ENCODE peak calls at places on chromosomes 7 and 10, in five cellular contexts. T is Karpas-422, W is body of pancreas, G is pancreas, P is right lobe of liver. M is an unnamed sample.
A peak's percentile ranks its signal among the peaks of the same experiment; 100 is the strongest.

GRCh38 chr7:131753620-131754222 is 197.3 kb upstream of the PODXL start:
- DNase-seq in T (peak; percentile 59), W (peak; percentile 30), G (no peak), P (no peak), M (peak; percentile 7)

GRCh38 chr7:27746978-27747377 is 7.0 kb downstream of the TAX1BP1 start:
- DNase-seq in T (no peak), W (no peak), G (no peak), P (no peak), M (no peak)

GRCh38 chr7:8260871-8261707 is 878 bp downstream of the ICA1 start:
- DNase-seq in T (no peak), W (peak; percentile 73), G (peak; percentile 74), P (peak; percentile 54), M (peak; percentile 29)

GRCh38 chr7:49264530-49264929 is 340.2 kb downstream of the CDC14C start:
- DNase-seq in T (no peak), W (no peak), G (no peak), P (no peak), M (no peak)

GRCh38 chr7:28955723-28956607 is 2.2 kb downstream of the TRIL start:
- DNase-seq in T (no peak), W (peak; percentile 94), G (peak; percentile 86), P (peak; percentile 84), M (peak; percentile 57)

GRCh38 chr7:106285801-106286492 is 1.2 kb upstream of the NAMPT start:
- DNase-seq in T (no peak), W (no peak), G (no peak), P (no peak), M (no peak)

GRCh38 chr7:12244129-12244528 is 33.0 kb downstream of the TMEM106B start:
- DNase-seq in T (no peak), W (peak; percentile 60), G (peak; percentile 25), P (no peak), M (peak; percentile 10)

GRCh38 chr7:66778201-66778600 is 37.7 kb downstream of the RABGEF1 start:
- DNase-seq in T (no peak), W (no peak), G (no peak), P (no peak), M (no peak)

GRCh38 chr10:78458983-78459638 is 425.4 kb downstream of the RPS24 start:
- DNase-seq in T (no peak), W (peak; percentile 29), G (peak; percentile 56), P (peak; percentile 68), M (no peak)

GRCh38 chr7:100565133-100565571 is 8.5 kb downstream of the SAP25 start:
- DNase-seq in T (no peak), W (no peak), G (no peak), P (peak; percentile 82), M (no peak)

GRCh38 chr7:100563100-100563564 is 10.6 kb downstream of the SAP25 start:
- DNase-seq in T (no peak), W (no peak), G (no peak), P (no peak), M (no peak)

GRCh38 chr7:100566018-100566531 is 7.6 kb downstream of the SAP25 start:
- DNase-seq in T (no peak), W (no peak), G (no peak), P (peak; percentile 81), M (no peak)

GRCh38 chr7:100562195-100563099 is 11.3 kb downstream of the SAP25 start:
- DNase-seq in T (no peak), W (peak; percentile 18), G (no peak), P (peak; percentile 64), M (no peak)

DNA sequence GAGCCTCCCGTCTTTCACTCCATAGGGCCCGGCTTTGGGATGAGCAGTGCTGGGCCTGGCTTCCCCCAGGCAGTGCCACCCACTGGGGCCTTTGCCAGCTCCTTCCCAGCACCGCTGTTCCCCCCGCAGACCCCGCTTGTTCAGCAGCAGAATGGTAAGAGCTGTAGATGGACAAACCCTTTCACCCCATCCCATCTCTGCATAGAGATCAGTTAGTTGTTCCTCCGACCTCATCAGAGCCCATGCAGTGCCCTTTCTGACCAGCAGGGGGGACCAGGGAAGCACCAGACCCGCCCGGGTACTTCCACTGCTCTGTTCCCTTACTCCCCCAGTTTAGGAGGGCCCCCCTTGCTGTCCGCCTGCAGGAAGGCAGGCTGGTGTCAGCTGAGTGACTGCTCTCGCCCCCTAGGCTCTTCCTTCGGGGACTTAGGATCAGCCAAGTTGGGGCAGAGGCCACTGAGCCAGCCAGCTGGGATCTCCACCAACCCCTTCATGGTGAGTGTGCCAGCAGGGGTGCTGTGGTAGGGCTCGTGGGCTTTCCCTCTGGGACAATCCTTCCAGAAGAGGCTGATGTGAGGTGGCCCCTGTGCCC is 9.8 kb downstream of the SAP25 start:
- DNase-seq in T (peak; percentile 92), W (peak; percentile 88), G (peak; percentile 74), P (peak; percentile 85), M (peak; percentile 41)
- H3K27me3 ChIP-seq in T (no peaks in the 10 kb centered on the region), W (no peaks in the 10 kb centered on the region), G (no peaks in the 10 kb centered on the region), P (no peaks in the 10 kb centered on the region), M (no peaks in the 10 kb centered on the region)

GRCh38 chr10:121862624-121863023 is 65.2 kb downstream of the ATE1 start:
- DNase-seq in T (peak; percentile 69), W (no peak), G (no peak), P (no peak), M (no peak)
- H3K9me3 ChIP-seq in T (no peaks in the 10 kb centered on the region), W (no peaks in the 10 kb centered on the region), G (no peaks in the 10 kb centered on the region), P (no peaks in the 10 kb centered on the region), M (no peaks in the 10 kb centered on the region)

GRCh38 chr10:4270116-4270515 is 485.1 kb upstream of the KLF6 start:
- DNase-seq in T (no peak), W (no peak), G (no peak), P (no peak), M (peak; percentile 59)
- H3K4me3 ChIP-seq in T (no peak overlapping the region), W (no peak overlapping the region), G (no peak overlapping the region), P (no peak overlapping the region), M (no peak overlapping the region)

GRCh38 chr10:130864951-130865350 is 446.6 kb downstream of the TCERG1L start:
- DNase-seq in T (no peak), W (no peak), G (no peak), P (no peak), M (no peak)

GRCh38 chr10:130863044-130863443 is 448.5 kb downstream of the TCERG1L start:
- DNase-seq in T (no peak), W (no peak), G (no peak), P (peak; percentile 18), M (no peak)

GRCh38 chr10:130867446-130868194 is 443.9 kb downstream of the TCERG1L start:
- DNase-seq in T (no peak), W (no peak), G (no peak), P (no peak), M (no peak)

GRCh38 chr10:130869179-130869841 is 442.2 kb downstream of the TCERG1L start:
- DNase-seq in T (no peak), W (no peak), G (no peak), P (no peak), M (no peak)

GRCh38 chr10:130866857-130867256 is 444.7 kb downstream of the TCERG1L start:
- DNase-seq in T (no peak), W (no peak), G (no peak), P (no peak), M (no peak)
- H3K27me3 ChIP-seq in T (no peaks in the 10 kb centered on the region), W (no peaks in the 10 kb centered on the region), G (no peaks in the 10 kb centered on the region), P (no peaks in the 10 kb centered on the region), M (no peaks in the 10 kb centered on the region)

GRCh38 chr7:2260820-2261219 is 18.8 kb downstream of the NUDT1 start:
- DNase-seq in T (no peak), W (peak; percentile 56), G (peak; percentile 48), P (no peak), M (peak; percentile 40)
- H3K9me3 ChIP-seq in T (no peaks in the 10 kb centered on the region), W (no peaks in the 10 kb centered on the region), G (no peaks in the 10 kb centered on the region), P (no peaks in the 10 kb centered on the region), M (no peaks in the 10 kb centered on the region)

DNA sequence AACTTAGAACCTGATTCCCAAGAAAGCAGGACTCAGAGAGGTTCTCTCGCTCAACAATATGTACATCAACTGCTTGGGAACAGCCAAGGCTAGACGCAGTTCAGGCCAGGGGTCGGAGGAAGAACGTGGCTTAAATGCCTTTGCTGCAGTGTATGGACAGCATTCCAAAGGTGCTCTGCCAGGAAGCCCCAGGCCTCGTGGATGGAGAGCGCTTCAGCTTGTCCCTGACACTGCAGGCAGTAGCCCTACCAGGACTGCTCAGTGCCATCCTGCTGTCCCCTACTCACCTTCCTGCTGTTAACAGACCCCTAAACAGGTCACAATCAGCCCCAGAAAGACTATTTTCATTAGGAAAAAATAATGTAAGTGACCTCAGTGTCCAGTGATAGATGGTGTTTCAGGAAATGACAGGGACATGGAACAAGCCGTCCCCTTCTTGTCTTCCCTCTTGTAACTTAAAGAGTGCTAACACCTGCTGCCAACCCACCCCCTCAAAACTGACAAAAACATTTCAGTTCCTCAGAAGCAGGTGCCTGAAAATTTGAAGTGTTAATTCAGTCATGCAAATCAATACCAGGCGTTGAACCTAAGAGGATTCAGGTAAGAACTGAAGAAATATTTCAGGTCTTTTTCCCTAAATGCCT is 16.5 kb downstream of the CREB3L2 start:
- DNase-seq in T (no peak), W (no peak), G (no peak), P (no peak), M (no peak)
- H3K4me3 ChIP-seq in T (no peak overlapping the region), W (no peak overlapping the region), G (no peak overlapping the region), P (no peak overlapping the region), M (no peak overlapping the region)

GRCh38 chr7:138669364-138669763 is 31.8 kb downstream of the SVOPL start:
- DNase-seq in T (no peak), W (no peak), G (no peak), P (no peak), M (no peak)
- H3K27me3 ChIP-seq in T (no peaks in the 10 kb centered on the region), W (no peaks in the 10 kb centered on the region), G (no peaks in the 10 kb centered on the region), P (no peaks in the 10 kb centered on the region), M (no peaks in the 10 kb centered on the region)